ENCODE peak calls at places on chromosomes 7 and 10, in ten cellular contexts. C is cardiac muscle cell, U is HT1080, N is H9, K is ascending aorta, M is posterior cingulate gyrus, G is NCI-H2029, V is GM12865, Z is heart right ventricle, J is NCI-H1092. I is an unnamed sample.

GRCh38 chr7:5282464-5283316 is at the start of gene SLC29A4:
- DNase-seq in C (peak; percentile 62), U (no peak), N (no peak), K (no peak), M (peak; percentile 25), G (peak; percentile 39), V (peak; percentile 15), Z (peak; percentile 25), J (peak; percentile 26), I (peak; percentile 25)

GRCh38 chr7:92749327-92749730 is 87.0 kb downstream of the CDK6 start:
- DNase-seq in C (no peak), U (no peak), N (no peak), K (no peak), M (no peak), G (no peak), V (no peak), Z (no peak), J (no peak), I (no peak)

GRCh38 chr10:63977329-63977923 is 456.2 kb downstream of the REEP3 start:
- DNase-seq in C (peak; percentile 51), U (peak; percentile 40), N (peak; percentile 63), K (no peak), M (no peak), G (no peak), V (peak; percentile 72), Z (peak; percentile 13), J (no peak), I (peak; percentile 26)

GRCh38 chr7:148419856-148420508 is 170.6 kb upstream of the C7orf33 start:
- DNase-seq in C (no peak), U (no peak), N (no peak), K (no peak), M (no peak), G (no peak), V (peak; percentile 40), Z (no peak), J (no peak), I (no peak)

GRCh38 chr7:108045154-108045553 is 42.2 kb upstream of the LAMB1 start:
- DNase-seq in C (peak; percentile 83), U (no peak), N (no peak), K (no peak), M (no peak), G (no peak), V (no peak), Z (no peak), J (no peak), I (no peak)

GRCh38 chr10:122665946-122666345 is 33.7 kb downstream of the C10orf120 start:
- DNase-seq in C (no peak), U (no peak), N (no peak), K (no peak), M (no peak), G (no peak), V (no peak), Z (no peak), J (no peak), I (no peak)

GRCh38 chr7:152054377-152055230 is 29.1 kb downstream of the GALNT11 start:
- DNase-seq in C (peak; percentile 85), U (peak; percentile 26), N (no peak), K (no peak), M (peak; percentile 18), G (no peak), V (no peak), Z (peak; percentile 34), J (no peak), I (no peak)

GRCh38 chr7:99204078-99204477 is 3.8 kb downstream of the KPNA7 start:
- DNase-seq in C (no peak), U (no peak), N (no peak), K (no peak), M (no peak), G (no peak), V (no peak), Z (no peak), J (no peak), I (no peak)

GRCh38 chr10:84196941-84197340 is 2.6 kb downstream of the CDHR1 start:
- DNase-seq in C (no peak), U (no peak), N (no peak), K (no peak), M (no peak), G (no peak), V (no peak), Z (peak; percentile 68), J (no peak), I (no peak)

GRCh38 chr7:17441557-17441956 is 143.1 kb downstream of the AHR start:
- DNase-seq in C (peak; percentile 30), U (no peak), N (no peak), K (no peak), M (no peak), G (no peak), V (no peak), Z (no peak), J (no peak), I (no peak)

GRCh38 chr10:88500656-88501055 is 82.5 kb downstream of the RNLS start:
- DNase-seq in C (peak; percentile 74), U (no peak), N (no peak), K (no peak), M (no peak), G (no peak), V (no peak), Z (no peak), J (no peak), I (no peak)

GRCh38 chr10:46560381-46560780 is 3.9 kb upstream of the GPRIN2 start:
- DNase-seq in C (no peak), U (no peak), N (no peak), K (no peak), M (peak; percentile 5), G (no peak), V (no peak), Z (no peak), J (no peak), I (no peak)

GRCh38 chr7:149772821-149773425 is 465 bp downstream of the ZNF467 start:
- DNase-seq in C (no peak), U (no peak), N (no peak), K (no peak), M (no peak), G (no peak), V (no peak), Z (peak; percentile 36), J (no peak), I (peak; percentile 26)

GRCh38 chr7:130683026-130683425 is 3.3 kb downstream of the TSGA13 start:
- DNase-seq in C (no peak), U (no peak), N (no peak), K (no peak), M (no peak), G (no peak), V (no peak), Z (no peak), J (no peak), I (no peak)

GRCh38 chr10:2897619-2898508 is 169.5 kb upstream of the PFKP start:
- DNase-seq in C (peak; percentile 19), U (peak; percentile 77), N (no peak), K (no peak), M (no peak), G (no peak), V (no peak), Z (no peak), J (no peak), I (no peak)

GRCh38 chr10:119542357-119542989 is at the start of gene RGS10:
- DNase-seq in C (peak; percentile 84), U (peak; percentile 86), N (peak; percentile 78), K (peak; percentile 49), M (peak; percentile 29), G (no peak), V (peak; percentile 91), Z (peak; percentile 60), J (no peak), I (peak; percentile 39)

GRCh38 chr7:35316549-35316948 is 62.6 kb upstream of the TBX20 start:
- DNase-seq in C (peak; percentile 51), U (peak; percentile 64), N (no peak), K (no peak), M (no peak), G (no peak), V (no peak), Z (no peak), J (no peak), I (no peak)

GRCh38 chr10:30559118-30559684 is 70.4 kb downstream of the LYZL2 start:
- DNase-seq in C (no peak), U (no peak), N (no peak), K (no peak), M (no peak), G (peak; percentile 27), V (no peak), Z (no peak), J (no peak), I (no peak)

GRCh38 chr10:34791228-34791627 is 23.9 kb downstream of the PARD3 start:
- DNase-seq in C (no peak), U (no peak), N (no peak), K (no peak), M (no peak), G (no peak), V (no peak), Z (no peak), J (no peak), I (no peak)

GRCh38 chr10:113273151-113273876 is 279.5 kb upstream of the HABP2 start:
- DNase-seq in C (peak; percentile 38), U (no peak), N (no peak), K (no peak), M (peak; percentile 63), G (no peak), V (no peak), Z (peak; percentile 32), J (no peak), I (peak; percentile 58)

GRCh38 chr10:124878457-124878739 is 63.5 kb upstream of the ZRANB1 start:
- DNase-seq in C (peak; percentile 21), U (no peak), N (no peak), K (no peak), M (no peak), G (no peak), V (no peak), Z (no peak), J (no peak), I (no peak)

GRCh38 chr7:134686782-134687181 is 40.1 kb downstream of the BPGM start:
- DNase-seq in C (peak; percentile 60), U (no peak), N (no peak), K (no peak), M (no peak), G (no peak), V (no peak), Z (no peak), J (no peak), I (no peak)

GRCh38 chr10:6044651-6045599 is 17.2 kb downstream of the IL2RA start:
- DNase-seq in C (no peak), U (no peak), N (peak; percentile 3), K (no peak), M (no peak), G (no peak), V (peak; percentile 72), Z (peak; percentile 1), J (no peak), I (no peak)

GRCh38 chr7:67947651-67948050 is 951.0 kb downstream of the TYW1 start:
- DNase-seq in C (peak; percentile 33), U (no peak), N (no peak), K (no peak), M (no peak), G (no peak), V (no peak), Z (no peak), J (no peak), I (no peak)

GRCh38 chr10:129464251-129464650 is 2.8 kb upstream of the MGMT start:
- DNase-seq in C (no peak), U (no peak), N (no peak), K (no peak), M (no peak), G (no peak), V (no peak), Z (no peak), J (no peak), I (no peak)

GRCh38 chr7:1706381-1706720 is 36.3 kb downstream of the ELFN1 start:
- DNase-seq in C (no peak), U (no peak), N (no peak), K (peak; percentile 2), M (no peak), G (no peak), V (no peak), Z (no peak), J (no peak), I (no peak)

GRCh38 chr7:83502636-83503035 is 146.3 kb downstream of the SEMA3E start:
- DNase-seq in C (peak; percentile 52), U (no peak), N (no peak), K (no peak), M (no peak), G (no peak), V (no peak), Z (no peak), J (no peak), I (no peak)

GRCh38 chr7:100678291-100678984 is 4.9 kb downstream of the GNB2 start:
- DNase-seq in C (no peak), U (no peak), N (no peak), K (no peak), M (no peak), G (no peak), V (no peak), Z (no peak), J (no peak), I (no peak)

I was measured in putamen.